ENCODE peak calls at places on chromosomes 5 and 9, in ten cellular contexts. Q, N, G, E, X, D, U, S, I and L are unnamed samples.

GRCh38 chr9:120873512-120873911 is 3.5 kb downstream of the PHF19 start:
- ATAC-seq in Q (no peak), N (no peak), G (no peak), E (no peak), X (no peak), D (no peak), U (no peak), S (no peak), I (no peak), L (no peak)

GRCh38 chr5:149837680-149838269 is 106.8 kb downstream of the PDE6A start:
- ATAC-seq in Q (no peak), N (no peak), G (peak; percentile 60), E (peak; percentile 65), X (peak; percentile 54), D (no peak), U (peak; percentile 59), S (no peak), I (peak; percentile 36), L (peak; percentile 95)

GRCh38 chr5:146894763-146895521 is 16.4 kb upstream of the PPP2R2B start:
- ATAC-seq in Q (no peak), N (no peak), G (no peak), E (no peak), X (no peak), D (no peak), U (peak; percentile 88), S (no peak), I (no peak), L (peak; percentile 54)

GRCh38 chr5:27387535-27388073 is 349.2 kb upstream of the CDH9 start:
- ATAC-seq in Q (no peak), N (no peak), G (no peak), E (no peak), X (no peak), D (no peak), U (no peak), S (no peak), I (no peak), L (no peak)

GRCh38 chr5:116532762-116533525 is 41.7 kb downstream of the SEMA6A start:
- ATAC-seq in Q (no peak), N (peak; percentile 66), G (no peak), E (no peak), X (no peak), D (no peak), U (no peak), S (no peak), I (no peak), L (no peak)

GRCh38 chr5:130135506-130135905 is 231.2 kb downstream of the CHSY3 start:
- ATAC-seq in Q (no peak), N (no peak), G (peak; percentile 73), E (no peak), X (peak; percentile 37), D (no peak), U (no peak), S (no peak), I (no peak), L (no peak)

GRCh38 chr9:134836406-134836970 is 44.1 kb upstream of the FCN2 start:
- ATAC-seq in Q (no peak), N (no peak), G (no peak), E (no peak), X (no peak), D (no peak), U (no peak), S (no peak), I (no peak), L (no peak)

GRCh38 chr5:27466959-27467358 is 428.6 kb upstream of the CDH9 start:
- ATAC-seq in Q (no peak), N (no peak), G (no peak), E (no peak), X (no peak), D (no peak), U (no peak), S (no peak), I (no peak), L (no peak)

GRCh38 chr5:145660897-145661650 is 174.1 kb downstream of the PRELID2 start:
- ATAC-seq in Q (no peak), N (no peak), G (no peak), E (no peak), X (no peak), D (no peak), U (no peak), S (no peak), I (no peak), L (peak; percentile 77)

GRCh38 chr9:85064811-85065371 is 395.4 kb downstream of the NTRK2 start:
- ATAC-seq in Q (no peak), N (no peak), G (no peak), E (no peak), X (no peak), D (no peak), U (no peak), S (no peak), I (no peak), L (no peak)

GRCh38 chr5:154461531-154461930 is 15.7 kb downstream of the SAP30L start:
- ATAC-seq in Q (no peak), N (no peak), G (no peak), E (no peak), X (peak; percentile 27), D (no peak), U (no peak), S (no peak), I (no peak), L (peak; percentile 76)

GRCh38 chr9:79431019-79431679 is 140.6 kb upstream of the TLE4 start:
- ATAC-seq in Q (no peak), N (no peak), G (no peak), E (no peak), X (no peak), D (no peak), U (no peak), S (no peak), I (no peak), L (no peak)

GRCh38 chr9:7011395-7012067 is 253.8 kb downstream of the KDM4C start:
- ATAC-seq in Q (peak; percentile 96), N (no peak), G (no peak), E (peak; percentile 50), X (peak; percentile 56), D (peak; percentile 71), U (peak; percentile 30), S (no peak), I (peak; percentile 84), L (no peak)

GRCh38 chr5:159092288-159092687 is 7.4 kb downstream of the EBF1 start:
- ATAC-seq in Q (no peak), N (no peak), G (no peak), E (no peak), X (no peak), D (no peak), U (no peak), S (no peak), I (no peak), L (no peak)

GRCh38 chr5:139952464-139953070 is 90.5 kb downstream of the NRG2 start:
- ATAC-seq in Q (no peak), N (no peak), G (no peak), E (no peak), X (no peak), D (no peak), U (no peak), S (no peak), I (no peak), L (no peak)

GRCh38 chr5:171897231-171897630 is 109.2 kb downstream of the FBXW11 start:
- ATAC-seq in Q (peak; percentile 68), N (no peak), G (no peak), E (no peak), X (no peak), D (no peak), U (peak; percentile 58), S (no peak), I (peak; percentile 64), L (no peak)

GRCh38 chr5:143435207-143435657 is 31.7 kb upstream of the NR3C1 start:
- ATAC-seq in Q (peak; percentile 65), N (no peak), G (peak; percentile 70), E (peak; percentile 93), X (peak; percentile 70), D (peak; percentile 75), U (peak; percentile 39), S (peak; percentile 22), I (peak; percentile 90), L (no peak)

GRCh38 chr9:94639045-94639995 is at the start of gene FBP1:
- ATAC-seq in Q (peak; percentile 77), N (peak; percentile 75), G (peak; percentile 77), E (peak; percentile 86), X (peak; percentile 50), D (peak; percentile 72), U (peak; percentile 88), S (peak; percentile 65), I (peak; percentile 86), L (no peak)

GRCh38 chr5:1468247-1468612 is 23.0 kb upstream of the SLC6A3 start:
- ATAC-seq in Q (no peak), N (no peak), G (no peak), E (no peak), X (no peak), D (no peak), U (no peak), S (no peak), I (peak; percentile 26), L (peak; percentile 28)

GRCh38 chr9:37639874-37640273 is 10.9 kb upstream of the FRMPD1 start:
- ATAC-seq in Q (no peak), N (no peak), G (no peak), E (no peak), X (no peak), D (no peak), U (no peak), S (no peak), I (no peak), L (no peak)

GRCh38 chr9:73022353-73022752 is 69.5 kb upstream of the ALDH1A1 start:
- ATAC-seq in Q (no peak), N (no peak), G (no peak), E (no peak), X (no peak), D (no peak), U (no peak), S (no peak), I (no peak), L (no peak)

GRCh38 chr9:69168709-69169217 is 5.3 kb upstream of the TJP2 start:
- ATAC-seq in Q (peak; percentile 78), N (no peak), G (no peak), E (peak; percentile 62), X (no peak), D (peak; percentile 72), U (peak; percentile 94), S (no peak), I (peak; percentile 79), L (no peak)

GRCh38 chr9:116975119-116975518 is 288.0 kb downstream of the TRIM32 start:
- ATAC-seq in Q (no peak), N (no peak), G (no peak), E (no peak), X (no peak), D (no peak), U (no peak), S (no peak), I (no peak), L (no peak)

GRCh38 chr5:14145356-14146334 is 2.5 kb downstream of the TRIO start:
- ATAC-seq in Q (no peak), N (no peak), G (peak; percentile 46), E (no peak), X (no peak), D (no peak), U (no peak), S (no peak), I (no peak), L (peak; percentile 1)

GRCh38 chr5:14261237-14261636 is 118.1 kb downstream of the TRIO start:
- ATAC-seq in Q (no peak), N (no peak), G (no peak), E (no peak), X (no peak), D (no peak), U (no peak), S (no peak), I (no peak), L (no peak)

GRCh38 chr5:66606713-66607112 is 10.5 kb downstream of the MAST4 start:
- ATAC-seq in Q (no peak), N (no peak), G (no peak), E (no peak), X (no peak), D (no peak), U (no peak), S (no peak), I (no peak), L (no peak)

GRCh38 chr5:74290634-74291033 is 349.9 kb downstream of the ENC1 start:
- ATAC-seq in Q (no peak), N (no peak), G (no peak), E (no peak), X (no peak), D (no peak), U (no peak), S (no peak), I (no peak), L (no peak)

GRCh38 chr5:148569948-148570347 is 84.4 kb downstream of the HTR4 start:
- ATAC-seq in Q (no peak), N (peak; percentile 63), G (no peak), E (peak; percentile 76), X (no peak), D (no peak), U (no peak), S (no peak), I (no peak), L (no peak)